ENCODE peak calls at places on chromosomes 13 and 19, in four cellular contexts. One of them, this sample, is unnamed.

GRCh38 chr13:92530364-92530763 is 696.2 kb upstream of the GPC6 start:
- DNase-seq in NCI-H2081: no peak
- DNase-seq in fibroblast of the conjunctiva: no peak
- DNase-seq in stimulated activated naive CD4-positive, alpha-beta T cell: no peak
- DNase-seq in this sample: no peak

GRCh38 chr13:25783480-25784081 is 268.2 kb downstream of the SHISA2 start:
- DNase-seq in fibroblast of the conjunctiva: no peak
- DNase-seq in NCI-H2081: peak; percentile 62
- DNase-seq in stimulated activated naive CD4-positive, alpha-beta T cell: no peak
- DNase-seq in this sample: no peak

GRCh38 chr13:39306639-39307589 is 268.7 kb downstream of the NHLRC3 start:
- DNase-seq in fibroblast of the conjunctiva: no peak
- DNase-seq in NCI-H2081: no peak
- DNase-seq in stimulated activated naive CD4-positive, alpha-beta T cell: no peak
- DNase-seq in this sample: no peak

GRCh38 chr13:85497652-85498051 is 301.6 kb downstream of the SLITRK6 start:
- DNase-seq in NCI-H2081: no peak
- DNase-seq in stimulated activated naive CD4-positive, alpha-beta T cell: no peak
- DNase-seq in fibroblast of the conjunctiva: peak; percentile 74
- DNase-seq in this sample: peak; percentile 89

GRCh38 chr19:8087876-8088275 is 35.3 kb downstream of the CCL25 start:
- DNase-seq in NCI-H2081: no peak
- DNase-seq in stimulated activated naive CD4-positive, alpha-beta T cell: no peak
- DNase-seq in fibroblast of the conjunctiva: no peak
- DNase-seq in this sample: no peak

GRCh38 chr13:45331981-45332830 is 8.8 kb downstream of the TPT1 start:
- DNase-seq in fibroblast of the conjunctiva: peak; percentile 86
- DNase-seq in stimulated activated naive CD4-positive, alpha-beta T cell: no peak
- DNase-seq in NCI-H2081: no peak
- DNase-seq in this sample: peak; percentile 76

GRCh38 chr19:632228-633067 is 889 bp downstream of the POLRMT start:
- DNase-seq in stimulated activated naive CD4-positive, alpha-beta T cell: no peak
- DNase-seq in fibroblast of the conjunctiva: no peak
- DNase-seq in NCI-H2081: peak; percentile 22
- DNase-seq in this sample: peak; percentile 40

GRCh38 chr19:55702131-55702627 is 27.2 kb downstream of the EPN1 start:
- DNase-seq in fibroblast of the conjunctiva: no peak
- DNase-seq in stimulated activated naive CD4-positive, alpha-beta T cell: no peak
- DNase-seq in NCI-H2081: no peak
- DNase-seq in this sample: no peak

GRCh38 chr19:34222386-34222785 is 32.0 kb upstream of the GARRE1 start:
- DNase-seq in NCI-H2081: no peak
- DNase-seq in stimulated activated naive CD4-positive, alpha-beta T cell: no peak
- DNase-seq in fibroblast of the conjunctiva: no peak
- DNase-seq in this sample: no peak

GRCh38 chr13:112916296-112916695 is 52.7 kb upstream of the MCF2L start:
- DNase-seq in stimulated activated naive CD4-positive, alpha-beta T cell: no peak
- DNase-seq in fibroblast of the conjunctiva: no peak
- DNase-seq in NCI-H2081: no peak
- DNase-seq in this sample: no peak

GRCh38 chr13:113862191-113862765 is 1.6 kb downstream of the GAS6 start:
- DNase-seq in NCI-H2081: no peak
- DNase-seq in fibroblast of the conjunctiva: no peak
- DNase-seq in stimulated activated naive CD4-positive, alpha-beta T cell: no peak
- DNase-seq in this sample: no peak

GRCh38 chr13:110628952-110629701 is 13.8 kb downstream of the NAXD start:
- DNase-seq in fibroblast of the conjunctiva: no peak
- DNase-seq in NCI-H2081: no peak
- DNase-seq in stimulated activated naive CD4-positive, alpha-beta T cell: no peak
- DNase-seq in this sample: no peak

GRCh38 chr13:21124853-21125252 is 51.5 kb downstream of the SKA3 start:
- DNase-seq in NCI-H2081: peak; percentile 88
- DNase-seq in stimulated activated naive CD4-positive, alpha-beta T cell: no peak
- DNase-seq in fibroblast of the conjunctiva: no peak
- DNase-seq in this sample: peak; percentile 78

This sample was measured in PC-3.